ENCODE peak calls at places on chromosomes 12 and 14, in eight cellular contexts. W is esophagus squamous epithelium; N is CD4-positive, alpha-beta T cell; C is MM.1S; Q is substantia nigra; S is ovary; D is dorsolateral prefrontal cortex; O is heart left ventricle. R is an unnamed sample.

GRCh38 chr12:53171725-53172329 is 8.7 kb upstream of the ZNF740 start:
- DNase-seq in W (no peak), N (no peak), C (no peak), Q (no peak), S (no peak), D (no peak), O (no peak), R (no peak)

GRCh38 chr12:102323799-102324198 is 126.2 kb upstream of the PMCH start:
- DNase-seq in W (no peak), N (no peak), C (no peak), Q (no peak), S (no peak), D (no peak), O (no peak), R (peak; percentile 14)

GRCh38 chr14:104378636-104379225 is 200.8 kb upstream of the C14orf180 start:
- DNase-seq in W (no peak), N (no peak), C (no peak), Q (no peak), S (no peak), D (no peak), O (no peak), R (no peak)

GRCh38 chr12:46585854-46586621 is 213.5 kb upstream of the SLC38A2 start:
- DNase-seq in W (no peak), N (peak; percentile 15), C (peak; percentile 93), Q (no peak), S (no peak), D (no peak), O (no peak), R (no peak)

GRCh38 chr12:55818886-55819285 is 1.0 kb downstream of the ORMDL2 start:
- DNase-seq in W (no peak), N (no peak), C (no peak), Q (no peak), S (no peak), D (no peak), O (no peak), R (no peak)

GRCh38 chr14:29242755-29243340 is 476.3 kb downstream of the FOXG1 start:
- DNase-seq in W (no peak), N (no peak), C (no peak), Q (no peak), S (no peak), D (no peak), O (no peak), R (no peak)

GRCh38 chr12:857611-858010 is 91.9 kb downstream of the RAD52 start:
- DNase-seq in W (no peak), N (no peak), C (no peak), Q (no peak), S (no peak), D (no peak), O (no peak), R (no peak)

GRCh38 chr12:131057211-131057721 is 103.6 kb downstream of the ADGRD1 start:
- DNase-seq in W (no peak), N (no peak), C (no peak), Q (no peak), S (no peak), D (no peak), O (no peak), R (no peak)

GRCh38 chr14:31243860-31244259 is 36.3 kb upstream of the HECTD1 start:
- DNase-seq in W (no peak), N (no peak), C (no peak), Q (no peak), S (no peak), D (no peak), O (no peak), R (no peak)

GRCh38 chr12:95218164-95218851 is 701 bp downstream of the VEZT start:
- DNase-seq in W (no peak), N (peak; percentile 3), C (peak; percentile 57), Q (no peak), S (no peak), D (no peak), O (no peak), R (no peak)

GRCh38 chr14:76056128-76056527 is 70.6 kb downstream of the IFT43 start:
- DNase-seq in W (no peak), N (no peak), C (no peak), Q (no peak), S (no peak), D (no peak), O (no peak), R (peak; percentile 19)

GRCh38 chr12:6215932-6216494 is 15.8 kb downstream of the CD9 start:
- DNase-seq in W (no peak), N (no peak), C (no peak), Q (no peak), S (no peak), D (peak; percentile 78), O (no peak), R (no peak)

GRCh38 chr12:70756118-70756517 is 118.9 kb upstream of the PTPRB start:
- DNase-seq in W (no peak), N (no peak), C (no peak), Q (no peak), S (no peak), D (no peak), O (no peak), R (no peak)

GRCh38 chr14:79597561-79597960 is 613.7 kb downstream of the DIO2 start:
- DNase-seq in W (no peak), N (no peak), C (no peak), Q (no peak), S (no peak), D (no peak), O (no peak), R (no peak)

GRCh38 chr12:49244161-49244560 is 20.7 kb upstream of the TUBA1C start:
- DNase-seq in W (no peak), N (no peak), C (no peak), Q (no peak), S (no peak), D (no peak), O (no peak), R (no peak)
- H3K27ac ChIP-seq in W (no peak overlapping the region), N (no peak overlapping the region), C (no peak overlapping the region), Q (no peak overlapping the region), S (no peak overlapping the region), D (no peak overlapping the region), O (no peak overlapping the region), R (no peak overlapping the region)

GRCh38 chr12:103834897-103835390 is 6.1 kb downstream of the NT5DC3 start:
- DNase-seq in W (no peak), N (no peak), C (no peak), Q (no peak), S (no peak), D (no peak), O (no peak), R (no peak)
- H3K27ac ChIP-seq in W (no peak overlapping the region), N (no peak overlapping the region), C (no peak overlapping the region), Q (no peak overlapping the region), S (no peak overlapping the region), D (no peak overlapping the region), O (no peak overlapping the region), R (no peak overlapping the region)

GRCh38 chr12:99195474-99195873 is 452.1 kb upstream of the GARIN6 start:
- DNase-seq in W (no peak), N (no peak), C (no peak), Q (no peak), S (no peak), D (no peak), O (no peak), R (no peak)
- H3K27ac ChIP-seq in W (no peak overlapping the region), N (no peak overlapping the region), C (no peak overlapping the region), Q (no peak overlapping the region), S (no peak overlapping the region), D (no peak overlapping the region), O (no peak overlapping the region), R (no peak overlapping the region)

DNA sequence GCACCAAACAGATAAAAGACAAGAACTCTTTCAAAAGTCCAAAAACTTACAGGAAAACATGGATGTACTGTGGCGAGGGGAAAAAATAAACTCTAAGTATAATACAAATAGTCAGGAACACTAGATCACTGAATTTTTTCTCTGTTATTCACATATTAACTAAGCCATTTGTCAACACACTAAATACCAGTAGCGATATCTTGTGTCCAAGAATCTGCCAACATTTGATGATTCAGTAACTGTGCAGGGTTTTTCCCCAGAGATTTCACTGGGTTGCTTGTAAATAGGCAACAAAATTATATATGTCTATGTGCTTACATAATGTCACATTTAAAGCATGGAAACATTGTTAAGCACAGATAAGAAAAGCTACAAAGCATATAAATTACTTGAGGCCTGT is 205.9 kb downstream of the KIF21A start:
- DNase-seq in W (no peak), N (no peak), C (no peak), Q (no peak), S (no peak), D (no peak), O (no peak), R (no peak)
- H3K27ac ChIP-seq in W (no peak overlapping the region), N (no peak overlapping the region), C (no peak overlapping the region), Q (no peak overlapping the region), S (no peak overlapping the region), D (no peak overlapping the region), O (no peak overlapping the region), R (no peak overlapping the region)

DNA sequence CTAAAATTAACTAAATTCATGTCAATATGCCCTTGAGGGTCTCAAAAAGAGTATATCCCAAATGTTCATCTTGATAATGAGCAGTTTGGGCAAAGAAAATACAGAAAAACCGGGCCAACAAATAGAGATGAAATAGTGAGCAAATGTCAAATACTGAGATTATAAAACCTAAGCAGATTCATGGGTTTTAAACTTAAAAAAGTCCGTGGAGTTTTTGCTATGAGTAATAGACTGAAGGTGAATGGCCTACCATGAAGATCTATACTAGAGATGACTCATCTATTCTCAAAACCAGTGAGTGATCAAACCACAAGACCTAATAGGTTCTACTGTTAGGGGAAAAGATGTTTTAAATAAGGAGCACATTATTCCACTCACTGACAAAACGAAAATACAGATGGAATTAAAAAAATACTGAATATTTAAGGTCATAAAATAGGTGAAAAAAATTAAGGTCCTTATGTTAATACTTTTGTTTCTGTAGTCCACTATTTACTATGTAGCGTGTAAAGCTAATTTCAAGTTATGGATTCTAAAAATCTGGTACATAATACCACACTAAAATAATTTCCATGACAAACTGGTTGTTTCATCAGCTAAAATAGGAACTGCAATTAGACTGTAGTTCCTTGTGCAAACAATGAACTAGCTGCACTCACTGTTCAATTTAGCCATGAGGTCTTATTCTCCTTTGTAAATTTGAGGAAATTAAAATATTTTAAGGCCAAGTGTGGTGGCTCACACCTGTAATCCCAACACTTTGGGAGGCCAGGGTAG is 5.0 kb downstream of the HNRNPC start:
- DNase-seq in W (no peak), N (no peak), C (peak; percentile 25), Q (no peak), S (no peak), D (no peak), O (no peak), R (no peak)
- H3K27ac ChIP-seq in W (peak overlapping the region; percentile 53), N (peak overlapping the region; percentile 57), C (peak overlapping the region; percentile 68), Q (no peak overlapping the region), S (no peak overlapping the region), D (no peak overlapping the region), O (no peak overlapping the region), R (no peak overlapping the region)

DNA sequence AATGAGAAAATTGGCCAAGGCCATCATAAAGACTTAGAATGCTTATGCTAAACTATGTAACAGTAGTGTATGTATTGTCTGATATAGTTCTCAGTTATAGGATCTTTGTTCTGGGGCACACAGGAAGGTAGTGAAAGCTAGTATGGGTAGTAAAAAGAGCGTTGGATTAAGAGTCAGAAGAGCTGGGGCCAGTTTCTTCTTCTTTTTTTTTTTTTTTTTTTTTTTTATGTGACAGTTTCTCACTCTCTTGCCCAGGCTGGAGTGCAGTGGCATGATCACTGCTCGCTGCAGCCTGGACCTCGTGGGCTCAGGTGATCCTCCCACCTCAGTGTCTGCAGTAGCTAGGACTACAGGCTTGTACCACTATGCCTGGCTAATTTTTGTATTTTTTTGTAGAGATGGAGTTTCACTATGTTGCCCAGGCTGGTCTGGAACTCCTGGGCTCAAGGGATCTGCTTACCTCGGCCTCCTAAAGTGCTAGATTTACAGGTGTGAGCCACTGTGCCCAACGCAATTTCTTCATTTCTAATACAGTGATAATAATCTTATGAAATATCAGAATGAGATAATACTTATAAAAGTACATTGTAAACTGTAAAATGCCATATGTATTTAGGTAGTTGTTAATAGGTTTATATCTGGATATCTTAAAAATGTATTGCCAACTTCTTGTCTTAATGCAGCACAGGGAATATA is 7.4 kb downstream of the MDM2 start:
- DNase-seq in W (no peak), N (no peak), C (no peak), Q (no peak), S (no peak), D (no peak), O (no peak), R (no peak)
- H3K27ac ChIP-seq in W (no peak overlapping the region), N (no peak overlapping the region), C (peak overlapping the region; percentile 20), Q (no peak overlapping the region), S (no peak overlapping the region), D (no peak overlapping the region), O (no peak overlapping the region), R (no peak overlapping the region)